ENCODE peak calls at places on chromosome 17, in six cellular contexts. S is MM.1S; A is effector memory CD4-positive, alpha-beta T cell; I is aorta; D is BE2C; V is AG04449. N is an unnamed sample.

GRCh38 chr17:30332057-30332542 is 1.8 kb downstream of the TMIGD1 start:
- DNase-seq in I (no peak), V (peak; percentile 19), D (no peak), A (peak; percentile 14), S (peak; percentile 81), N (no peak)

GRCh38 chr17:77492446-77493237 is 351.9 kb downstream of the SEC14L1 start:
- DNase-seq in I (peak; percentile 41), D (no peak), S (no peak), A (no peak), V (no peak), N (no peak)

GRCh38 chr17:17055286-17056166 is 13.3 kb downstream of the MPRIP start:
- DNase-seq in S (no peak), D (no peak), A (no peak), I (no peak), V (no peak), N (no peak)

GRCh38 chr17:27760069-27760885 is 40.1 kb downstream of the NOS2 start:
- DNase-seq in I (peak; percentile 69), S (peak; percentile 52), D (peak; percentile 54), V (no peak), A (peak; percentile 31), N (no peak)

GRCh38 chr17:21263351-21263750 is 10.1 kb upstream of the NATD1 start:
- DNase-seq in A (no peak), D (no peak), V (no peak), I (no peak), S (no peak), N (no peak)

GRCh38 chr17:40251576-40251975 is 32.5 kb downstream of the WIPF2 start:
- DNase-seq in A (no peak), V (peak; percentile 16), D (no peak), I (no peak), S (no peak), N (peak; percentile 42)

GRCh38 chr17:8681175-8681949 is 50.8 kb upstream of the MYH10 start:
- DNase-seq in D (peak; percentile 30), S (no peak), I (peak; percentile 66), V (no peak), A (no peak), N (peak; percentile 36)

GRCh38 chr17:79840204-79840988 is 1.2 kb upstream of the CBX4 start:
- DNase-seq in I (peak; percentile 84), V (no peak), S (no peak), D (no peak), A (no peak), N (no peak)

GRCh38 chr17:7314719-7315569 is at the start of gene GPS2:
- DNase-seq in A (peak; percentile 86), I (peak; percentile 95), S (peak; percentile 93), V (no peak), D (peak; percentile 85), N (no peak)

GRCh38 chr17:82248815-82249638 is 20.2 kb downstream of the SLC16A3 start:
- DNase-seq in D (no peak), A (no peak), S (no peak), V (no peak), I (peak; percentile 47), N (no peak)

GRCh38 chr17:28897769-28898259 is 281 bp upstream of the FLOT2 start:
- DNase-seq in S (no peak), D (no peak), A (no peak), V (no peak), I (peak; percentile 61), N (no peak)

GRCh38 chr17:79841369-79842135 is 2.3 kb upstream of the CBX4 start:
- DNase-seq in A (no peak), I (no peak), D (no peak), S (no peak), V (no peak), N (no peak)

GRCh38 chr17:41781404-41782110 is 5.0 kb downstream of the JUP start:
- DNase-seq in V (no peak), I (no peak), S (no peak), A (no peak), D (no peak), N (no peak)

GRCh38 chr17:62163847-62164246 is 98.8 kb upstream of the MED13 start:
- DNase-seq in V (no peak), S (no peak), I (no peak), A (no peak), D (peak; percentile 29), N (no peak)

GRCh38 chr17:8104911-8105310 is 13.4 kb downstream of the ALOXE3 start:
- DNase-seq in V (no peak), A (no peak), I (no peak), D (no peak), S (no peak), N (no peak)

GRCh38 chr17:76635039-76635438 is 8.5 kb downstream of the ST6GALNAC1 start:
- DNase-seq in D (no peak), S (no peak), V (no peak), A (no peak), I (no peak), N (no peak)

GRCh38 chr17:75773121-75773807 is 8.3 kb upstream of the GALK1 start:
- DNase-seq in D (no peak), S (no peak), I (no peak), A (no peak), V (no peak), N (no peak)

GRCh38 chr17:55727920-55728319 is 5.3 kb upstream of the TMEM100 start:
- DNase-seq in A (no peak), S (no peak), V (no peak), I (no peak), D (no peak), N (no peak)

GRCh38 chr17:55727275-55727674 is 4.6 kb upstream of the TMEM100 start:
- DNase-seq in D (no peak), S (no peak), A (no peak), V (no peak), I (no peak), N (no peak)

GRCh38 chr17:55728361-55728760 is 5.7 kb upstream of the TMEM100 start:
- DNase-seq in A (no peak), V (no peak), I (no peak), D (no peak), S (no peak), N (no peak)

GRCh38 chr17:55728833-55729232 is 6.2 kb upstream of the TMEM100 start:
- DNase-seq in D (no peak), S (peak; percentile 28), V (no peak), A (no peak), I (no peak), N (no peak)

DNA sequence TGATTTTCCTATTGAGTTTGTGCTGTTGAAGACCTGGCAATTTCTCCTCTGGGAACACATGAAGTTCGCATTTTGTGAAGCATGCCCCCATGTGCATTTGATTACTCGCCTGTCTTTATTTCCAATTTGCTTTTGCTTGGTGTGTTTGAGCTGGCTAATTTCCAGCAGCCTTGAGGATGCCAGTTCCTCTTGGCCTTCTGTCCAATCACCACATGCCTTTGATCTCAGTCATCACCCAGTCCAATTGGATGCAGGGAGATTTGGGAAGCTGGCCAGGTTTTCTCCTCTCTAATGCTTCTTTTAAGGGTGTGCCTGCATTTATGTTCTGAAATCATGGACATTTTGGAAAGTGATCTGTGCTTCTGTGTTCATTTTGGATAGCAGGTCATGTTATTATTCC is 3.8 kb upstream of the TMEM100 start:
- DNase-seq in A (no peak), D (peak; percentile 80), S (no peak), V (peak; percentile 82), I (peak; percentile 67), N (peak; percentile 95)
- H3K4me3 ChIP-seq in A (no peak overlapping the region), D (peak overlapping the region; percentile 26), S (no peak overlapping the region), V (peak overlapping the region; percentile 19), I (no peak overlapping the region), N (no peak overlapping the region)

GRCh38 chr17:51056813-51057510 is 63.7 kb downstream of the SPAG9 start:
- DNase-seq in S (peak; percentile 62), I (no peak), A (no peak), V (peak; percentile 91), D (peak; percentile 44), N (peak; percentile 78)
- H3K4me3 ChIP-seq in S (no peak overlapping the region), I (no peak overlapping the region), A (no peak overlapping the region), V (no peak overlapping the region), D (no peak overlapping the region), N (no peak overlapping the region)

DNA sequence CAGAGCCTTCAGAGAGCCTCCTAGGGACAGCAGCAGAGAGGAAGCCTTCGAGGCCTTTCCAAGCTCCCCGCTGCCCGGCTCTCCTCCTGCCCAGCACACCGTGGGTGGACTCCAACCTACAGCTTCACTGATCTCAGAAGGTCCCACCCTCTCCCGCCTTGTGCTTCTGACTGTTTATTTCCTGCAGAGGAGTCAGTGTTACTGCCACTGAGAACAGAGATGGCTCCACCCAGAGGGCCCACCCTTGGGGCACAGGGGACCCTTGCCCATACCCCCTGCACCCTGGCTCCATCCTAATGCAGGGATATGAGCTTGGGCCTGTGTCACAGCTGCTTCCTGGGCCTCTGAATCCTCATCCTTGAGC is 52.8 kb upstream of the TOB1 start:
- DNase-seq in D (no peak), V (no peak), S (no peak), A (no peak), I (no peak), N (no peak)
- H3K4me3 ChIP-seq in D (no peak overlapping the region), V (no peak overlapping the region), S (no peak overlapping the region), A (no peak overlapping the region), I (no peak overlapping the region), N (no peak overlapping the region)

GRCh38 chr17:13671341-13671740 is 69.6 kb upstream of the HS3ST3A1 start:
- DNase-seq in D (no peak), I (no peak), S (no peak), A (no peak), V (no peak), N (no peak)

GRCh38 chr17:13665872-13666635 is 64.3 kb upstream of the HS3ST3A1 start:
- DNase-seq in I (no peak), S (no peak), D (no peak), A (no peak), V (no peak), N (no peak)

DNA sequence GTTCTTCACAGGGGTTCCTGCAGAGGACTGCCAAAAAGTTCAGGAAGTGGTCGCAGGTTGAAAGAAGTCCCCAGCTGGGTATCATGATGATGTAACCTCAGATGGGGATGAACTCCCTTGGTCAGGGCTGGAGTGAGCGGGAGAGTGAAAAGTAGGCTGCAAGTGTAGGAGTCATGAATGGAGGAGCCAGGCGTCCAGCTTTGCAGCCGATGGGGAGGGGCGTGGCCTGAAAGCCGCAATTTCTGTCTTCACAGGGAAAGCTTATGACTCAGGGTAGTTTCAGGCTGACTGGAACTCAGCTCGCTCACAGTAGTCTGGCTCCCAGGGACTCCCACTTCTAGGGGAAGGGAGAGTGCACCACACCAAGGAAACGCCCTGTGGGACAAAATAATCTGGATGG is 70.0 kb upstream of the HS3ST3A1 start:
- DNase-seq in A (no peak), V (no peak), I (no peak), S (no peak), D (no peak), N (no peak)
- H3K4me3 ChIP-seq in A (no peak overlapping the region), V (no peak overlapping the region), I (no peak overlapping the region), S (no peak overlapping the region), D (no peak overlapping the region), N (no peak overlapping the region)